ENCODE peak calls at places on chromosomes 6 and 20, in nine cellular contexts. W is heart left ventricle, J is IMR-90, I is fibroblast of lung, M is HL-60, O is fibroblast of villous mesenchyme, V is MM.1S, H is astrocyte of the spinal cord, R is bronchial epithelial cell. Y is an unnamed sample.

GRCh38 chr20:48773837-48774418 is 53.9 kb downstream of the PREX1 start:
- DNase-seq in V (no peak), R (no peak), O (peak), J (no peak), M (peak), W (peak), H (peak), I (peak), Y (no peak)

GRCh38 chr6:42363906-42364859 is 87.5 kb downstream of the TRERF1 start:
- DNase-seq in R (no peak), H (no peak), O (no peak), I (no peak), J (no peak), M (no peak), W (no peak), V (no peak), Y (no peak)

GRCh38 chr6:50198245-50198644 is 148.5 kb upstream of the DEFB112 start:
- DNase-seq in M (no peak), I (no peak), H (no peak), R (no peak), V (no peak), J (no peak), W (no peak), O (no peak), Y (no peak)

GRCh38 chr20:39269031-39269461 is 306.9 kb downstream of the DHX35 start:
- DNase-seq in R (peak), V (peak), I (peak), W (peak), H (peak), M (no peak), O (peak), J (peak), Y (no peak)

GRCh38 chr6:157853018-157853805 is 30.2 kb downstream of the SNX9 start:
- DNase-seq in M (no peak), R (no peak), V (no peak), O (no peak), J (no peak), H (no peak), W (no peak), I (no peak), Y (no peak)

GRCh38 chr20:53706008-53706481 is 112.4 kb upstream of the ZNF217 start:
- DNase-seq in W (no peak), M (no peak), O (no peak), H (peak), J (peak), I (peak), V (no peak), R (no peak), Y (no peak)

GRCh38 chr6:142378138-142378875 is 76.5 kb downstream of the ADGRG6 start:
- DNase-seq in V (no peak), O (peak), H (peak), J (peak), R (peak), M (no peak), W (no peak), I (peak), Y (no peak)

GRCh38 chr6:157868835-157869234 is 45.8 kb downstream of the SNX9 start:
- DNase-seq in O (no peak), V (no peak), I (no peak), R (no peak), J (no peak), H (no peak), W (no peak), M (no peak), Y (no peak)

GRCh38 chr6:105595829-105596228 is 192.9 kb upstream of the PREP start:
- DNase-seq in R (no peak), I (no peak), W (no peak), J (no peak), O (no peak), V (no peak), H (no peak), M (no peak), Y (no peak)

GRCh38 chr20:4519530-4519929 is 202.2 kb upstream of the PRND start:
- DNase-seq in H (no peak), O (no peak), V (no peak), R (peak), W (no peak), I (no peak), J (no peak), M (peak), Y (no peak)

GRCh38 chr6:155186052-155186658 is 77.7 kb upstream of the CLDN20 start:
- DNase-seq in W (no peak), O (no peak), I (peak), H (no peak), J (peak), V (no peak), M (no peak), R (peak), Y (no peak)

GRCh38 chr6:37131104-37131959 is 38.6 kb upstream of the PIM1 start:
- DNase-seq in W (peak), M (no peak), R (peak), I (peak), V (no peak), J (no peak), H (peak), O (peak), Y (no peak)

GRCh38 chr6:5078121-5078695 is 6.9 kb upstream of the PPP1R3G start:
- DNase-seq in O (peak), H (no peak), W (no peak), I (no peak), R (peak), V (no peak), J (no peak), M (no peak), Y (no peak)

GRCh38 chr6:4008324-4009047 is 70.5 kb downstream of the FAM217A start:
- DNase-seq in V (peak), M (no peak), W (no peak), O (peak), J (peak), I (peak), H (peak), R (peak), Y (peak)

GRCh38 chr6:133854633-133855598 is 34.0 kb upstream of the TCF21 start:
- DNase-seq in H (no peak), R (no peak), V (peak), M (no peak), I (no peak), J (no peak), O (no peak), W (no peak), Y (no peak)
- H3K4me3 ChIP-seq in H (peak), R (no peak), V (peak), M (no peak), I (no peak), J (peak), O (peak), W (peak), Y (peak)

GRCh38 chr6:93424303-93425064 is 5.1 kb upstream of the EPHA7 start:
- DNase-seq in J (no peak), W (no peak), H (peak), R (peak), O (peak), I (no peak), M (no peak), V (peak), Y (no peak)
- TF ChIP-seq CTCF in J (peak), W (peak), H (peak), R (peak), O (peak), I (peak), M (peak), V (peak), Y (peak)

DNA sequence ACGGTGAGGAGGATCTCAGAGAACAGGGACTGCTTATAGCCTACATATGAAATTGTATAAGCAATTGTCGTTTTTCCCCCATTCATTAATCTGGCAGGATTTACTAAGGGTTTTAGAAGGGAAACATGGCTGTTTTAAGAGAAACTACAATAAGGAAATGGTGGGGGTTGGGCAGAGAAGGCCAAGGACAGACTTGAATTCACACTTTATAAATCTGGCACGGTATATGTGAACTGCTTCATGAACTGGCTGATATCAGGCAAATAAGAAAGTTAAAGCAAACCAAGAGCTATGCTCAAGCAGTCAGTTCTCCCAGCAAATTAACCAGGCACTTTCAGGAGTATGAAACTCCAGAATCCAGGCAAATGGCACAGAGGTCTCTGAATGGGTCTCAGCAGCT is 260.7 kb upstream of the MARCKS start:
- DNase-seq in O (no peak), R (no peak), M (no peak), W (no peak), J (no peak), H (no peak), V (no peak), I (no peak), Y (no peak)
- H3K4me3 ChIP-seq in O (no peak), R (no peak), M (no peak), W (no peak), J (no peak), H (no peak), V (no peak), I (no peak), Y (no peak)

DNA sequence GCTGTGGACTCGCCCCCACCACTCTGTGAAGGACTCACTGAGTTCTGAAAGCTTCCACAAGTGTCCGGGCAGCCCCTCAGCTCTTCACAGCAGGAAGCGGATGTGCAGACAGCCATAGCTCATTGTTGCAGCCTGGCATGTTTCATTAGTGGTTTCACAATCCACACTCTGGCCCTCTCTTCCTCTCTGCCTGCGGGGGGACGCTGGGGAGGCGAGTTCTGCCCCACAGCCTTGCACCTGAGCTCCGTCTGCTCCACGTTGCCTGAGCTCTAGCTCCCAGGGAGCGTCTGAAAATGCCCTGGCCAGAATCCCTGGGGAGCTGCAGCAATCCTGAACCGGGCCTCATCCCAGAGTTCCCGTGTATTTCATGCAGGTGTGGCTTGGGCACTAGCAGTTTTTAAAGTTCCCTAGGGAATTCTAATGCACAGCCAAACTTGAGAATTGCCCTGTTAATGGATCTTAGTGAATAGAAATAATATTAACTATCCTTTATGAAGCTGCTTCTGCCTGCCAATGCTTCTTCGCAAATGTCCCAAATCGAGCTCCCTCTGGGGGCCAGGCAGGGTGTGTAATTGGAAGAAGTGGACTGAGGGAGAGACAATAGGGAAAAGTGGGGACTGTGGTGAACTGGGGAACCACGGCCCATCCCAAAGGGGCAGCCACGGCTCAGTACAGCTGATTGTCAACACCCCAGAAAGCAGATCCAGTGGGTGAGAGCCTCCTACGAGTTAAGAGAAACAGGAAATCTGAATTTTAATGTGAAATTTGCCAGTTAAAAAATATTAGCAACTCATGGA is 51.5 kb downstream of the CTCFL start:
- DNase-seq in W (no peak), V (peak), M (peak), J (no peak), O (no peak), H (peak), I (peak), R (peak), Y (no peak)
- TF ChIP-seq CTCF in W (no peak), V (peak), M (no peak), J (no peak), O (no peak), H (peak), I (no peak), R (no peak), Y (peak)

GRCh38 chr20:25037288-25038102 is 20.4 kb downstream of the ACSS1 start:
- DNase-seq in W (peak), R (no peak), H (no peak), J (no peak), O (no peak), V (no peak), I (no peak), M (no peak), Y (no peak)
- H3K4me3 ChIP-seq in W (no peak), R (no peak), H (no peak), J (no peak), O (no peak), V (peak), I (no peak), M (no peak), Y (no peak)